ENCODE peak calls at places on chromosomes 1 and 21, in six cellular contexts. H is iPS-NIHi11; D is stimulated activated CD4-positive, alpha-beta T cell treated with anti-CD3 and anti-CD28 coated beads, Interleukin-1b, Interleukin-23, amount 100 ng/mL, for 4 hours; A is activated CD4-positive, alpha-beta T cell treated with anti-CD3 and anti-CD28 coated beads, Interleukin-2, amount 50 U/mL, for 1 hour; X is NAMALWA; E is HFFc6. G is an unnamed sample.

GRCh38 chr1:234724517-234725176 is 114.7 kb upstream of the IRF2BP2 start:
- DNase-seq in H (peak), D (no peak), A (peak), X (no peak), E (no peak), G (no peak)

GRCh38 chr1:181425566-181425965 is 57.8 kb upstream of the CACNA1E start:
- DNase-seq in H (no peak), D (no peak), A (no peak), X (peak), E (no peak), G (no peak)

GRCh38 chr1:7948950-7949349 is 8.3 kb upstream of the TNFRSF9 start:
- DNase-seq in H (no peak), D (no peak), A (no peak), X (no peak), E (peak), G (peak)

GRCh38 chr21:45544449-45545235 is 2.4 kb upstream of the SLC19A1 start:
- DNase-seq in H (no peak), D (no peak), A (no peak), X (no peak), E (no peak), G (no peak)

GRCh38 chr1:79323240-79324025 is 316.9 kb upstream of the ADGRL4 start:
- DNase-seq in H (no peak), D (no peak), A (no peak), X (no peak), E (peak), G (peak)

GRCh38 chr1:214445201-214445600 is 106.2 kb downstream of the PTPN14 start:
- DNase-seq in H (no peak), D (no peak), A (no peak), X (no peak), E (peak), G (peak)

GRCh38 chr1:23100074-23100748 is 68.4 kb downstream of the LUZP1 start:
- DNase-seq in H (peak), D (no peak), A (peak), X (no peak), E (peak), G (peak)

GRCh38 chr1:53376742-53377437 is 49.0 kb upstream of the LRP8 start:
- DNase-seq in H (no peak), D (no peak), A (no peak), X (no peak), E (no peak), G (no peak)

GRCh38 chr1:43991476-43992231 is at the start of gene CCDC24:
- DNase-seq in H (peak), D (peak), A (peak), X (peak), E (peak), G (peak)